ENCODE peak calls at places on chromosomes 5 and 9, in four cellular contexts. One of them, this sample, is unnamed.

GRCh38 chr5:142587354-142587965 is 98.4 kb downstream of the FGF1 start:
- DNase-seq in GM10248: peak; percentile 23
- DNase-seq in posterior cingulate gyrus: no peak
- DNase-seq in RWPE1: no peak
- DNase-seq in this sample: peak; percentile 39

GRCh38 chr5:116766470-116766947 is 191.9 kb upstream of the SEMA6A start:
- DNase-seq in RWPE1: peak; percentile 52
- DNase-seq in posterior cingulate gyrus: no peak
- DNase-seq in GM10248: peak; percentile 66
- DNase-seq in this sample: peak; percentile 70

GRCh38 chr9:133683494-133684460 is 47.6 kb downstream of the DBH start:
- DNase-seq in RWPE1: no peak
- DNase-seq in GM10248: no peak
- DNase-seq in posterior cingulate gyrus: no peak
- DNase-seq in this sample: no peak

GRCh38 chr9:114283551-114284111 is 39.3 kb upstream of the ORM1 start:
- DNase-seq in RWPE1: no peak
- DNase-seq in GM10248: no peak
- DNase-seq in posterior cingulate gyrus: no peak
- DNase-seq in this sample: no peak

GRCh38 chr9:137876781-137877386 is 698 bp upstream of the CACNA1B start:
- DNase-seq in RWPE1: no peak
- DNase-seq in GM10248: no peak
- DNase-seq in posterior cingulate gyrus: no peak
- DNase-seq in this sample: no peak

GRCh38 chr5:112738180-112738560 is 485 bp downstream of the APC start:
- DNase-seq in GM10248: peak; percentile 8
- DNase-seq in posterior cingulate gyrus: peak; percentile 24
- DNase-seq in RWPE1: peak; percentile 12
- DNase-seq in this sample: no peak

GRCh38 chr5:14077501-14077900 is 65.6 kb upstream of the TRIO start:
- DNase-seq in GM10248: no peak
- DNase-seq in RWPE1: no peak
- DNase-seq in posterior cingulate gyrus: no peak
- DNase-seq in this sample: no peak

GRCh38 chr5:136197462-136198142 is 4.6 kb upstream of the SMIM32 start:
- DNase-seq in RWPE1: peak; percentile 65
- DNase-seq in GM10248: peak; percentile 4
- DNase-seq in posterior cingulate gyrus: no peak
- DNase-seq in this sample: no peak

GRCh38 chr9:127386981-127387380 is 10.0 kb upstream of the SLC2A8 start:
- DNase-seq in RWPE1: no peak
- DNase-seq in GM10248: no peak
- DNase-seq in posterior cingulate gyrus: no peak
- DNase-seq in this sample: no peak

GRCh38 chr9:98678244-98678842 is 30.4 kb downstream of the GABBR2 start:
- DNase-seq in RWPE1: peak; percentile 36
- DNase-seq in posterior cingulate gyrus: no peak
- DNase-seq in GM10248: no peak
- DNase-seq in this sample: no peak

GRCh38 chr9:92775466-92775865 is 10.8 kb upstream of the BICD2 start:
- DNase-seq in GM10248: no peak
- DNase-seq in posterior cingulate gyrus: no peak
- DNase-seq in RWPE1: no peak
- DNase-seq in this sample: no peak

GRCh38 chr5:154614595-154614994 is 136.6 kb upstream of the HAND1 start:
- DNase-seq in GM10248: no peak
- DNase-seq in posterior cingulate gyrus: no peak
- DNase-seq in RWPE1: no peak
- DNase-seq in this sample: no peak

GRCh38 chr9:75993434-75993833 is 103.0 kb downstream of the PCSK5 start:
- DNase-seq in RWPE1: peak; percentile 21
- DNase-seq in posterior cingulate gyrus: no peak
- DNase-seq in GM10248: no peak
- DNase-seq in this sample: no peak

GRCh38 chr9:137920753-137921152 is 43.2 kb downstream of the CACNA1B start:
- DNase-seq in GM10248: no peak
- DNase-seq in RWPE1: no peak
- DNase-seq in posterior cingulate gyrus: no peak
- DNase-seq in this sample: no peak

GRCh38 chr5:71905804-71906711 is 187.0 kb downstream of the CARTPT start:
- DNase-seq in RWPE1: no peak
- DNase-seq in GM10248: no peak
- DNase-seq in posterior cingulate gyrus: no peak
- DNase-seq in this sample: no peak

This sample was measured in ACHN.